ENCODE peak calls at places on chromosomes 12 and 14, in five cellular contexts. N is transverse colon, P is stomach, C is sigmoid colon, W is ovary. X is an unnamed sample.

GRCh38 chr12:112750971-112751370 is 40.6 kb upstream of the RPH3A start:
- DNase-seq in N (no peak), P (no peak), C (no peak), W (no peak), X (no peak)

GRCh38 chr12:131673519-131674265 is 37.2 kb upstream of the SFSWAP start:
- DNase-seq in N (no peak), P (no peak), C (no peak), W (no peak), X (no peak)

GRCh38 chr14:87148655-87149054 is 844.3 kb downstream of the GALC start:
- DNase-seq in N (no peak), P (no peak), C (no peak), W (no peak), X (no peak)

GRCh38 chr14:72594099-72594901 is 299.6 kb downstream of the DPF3 start:
- DNase-seq in N (no peak), P (no peak), C (peak; percentile 39), W (no peak), X (no peak)

GRCh38 chr14:61127099-61127498 is 146.1 kb downstream of the SLC38A6 start:
- DNase-seq in N (no peak), P (no peak), C (no peak), W (no peak), X (no peak)

GRCh38 chr12:9134981-9135628 is 19.4 kb upstream of the A2M start:
- DNase-seq in N (no peak), P (no peak), C (no peak), W (no peak), X (peak; percentile 63)

GRCh38 chr12:123779551-123779950 is 17.4 kb downstream of the DNAH10 start:
- DNase-seq in N (no peak), P (no peak), C (no peak), W (no peak), X (no peak)

GRCh38 chr14:44897844-44898151 is 63.9 kb downstream of the KLHL28 start:
- DNase-seq in N (no peak), P (no peak), C (no peak), W (no peak), X (no peak)

GRCh38 chr14:96092936-96093335 is 53.8 kb downstream of the C14orf132 start:
- DNase-seq in N (no peak), P (no peak), C (no peak), W (no peak), X (peak; percentile 2)

GRCh38 chr12:27462151-27462694 is 15.7 kb downstream of the SMCO2 start:
- DNase-seq in N (no peak), P (no peak), C (no peak), W (no peak), X (no peak)

GRCh38 chr12:89368386-89368785 is 16.1 kb upstream of the DUSP6 start:
- DNase-seq in N (no peak), P (no peak), C (no peak), W (no peak), X (no peak)

GRCh38 chr14:65173973-65174693 is 71.8 kb upstream of the MAX start:
- DNase-seq in N (no peak), P (no peak), C (no peak), W (peak; percentile 48), X (no peak)

GRCh38 chr12:109770861-109771670 is 57.4 kb downstream of the FAM222A start:
- DNase-seq in N (no peak), P (peak; percentile 17), C (peak; percentile 57), W (peak; percentile 36), X (no peak)

GRCh38 chr12:29255061-29255460 is 106.0 kb downstream of the FAR2 start:
- DNase-seq in N (no peak), P (no peak), C (no peak), W (no peak), X (no peak)

GRCh38 chr14:33584698-33585097 is 366.2 kb downstream of the EGLN3 start:
- DNase-seq in N (no peak), P (no peak), C (no peak), W (no peak), X (no peak)

GRCh38 chr14:52402812-52403526 is 88.9 kb downstream of the PTGER2 start:
- DNase-seq in N (peak; percentile 18), P (no peak), C (no peak), W (no peak), X (no peak)

GRCh38 chr12:99386907-99387306 is 260.6 kb upstream of the GARIN6 start:
- DNase-seq in N (no peak), P (no peak), C (no peak), W (no peak), X (no peak)

GRCh38 chr14:28820677-28821076 is 54.1 kb downstream of the FOXG1 start:
- DNase-seq in N (no peak), P (no peak), C (no peak), W (no peak), X (no peak)

GRCh38 chr12:124620606-124621295 is 53.3 kb upstream of the NCOR2 start:
- DNase-seq in N (no peak), P (no peak), C (no peak), W (no peak), X (no peak)

GRCh38 chr14:71682337-71682736 is 249.9 kb upstream of the RGS6 start:
- DNase-seq in N (no peak), P (no peak), C (no peak), W (no peak), X (no peak)

GRCh38 chr14:69614592-69614991 is 3.2 kb downstream of the SUSD6 start:
- DNase-seq in N (peak; percentile 47), P (no peak), C (no peak), W (no peak), X (no peak)

GRCh38 chr12:46585854-46586621 is 213.5 kb upstream of the SLC38A2 start:
- DNase-seq in N (peak; percentile 62), P (peak; percentile 72), C (no peak), W (no peak), X (no peak)
- TF ChIP-seq EP300 in N (no peak), P (no peak), C (no peak), W (no peak), X (no peak)

DNA sequence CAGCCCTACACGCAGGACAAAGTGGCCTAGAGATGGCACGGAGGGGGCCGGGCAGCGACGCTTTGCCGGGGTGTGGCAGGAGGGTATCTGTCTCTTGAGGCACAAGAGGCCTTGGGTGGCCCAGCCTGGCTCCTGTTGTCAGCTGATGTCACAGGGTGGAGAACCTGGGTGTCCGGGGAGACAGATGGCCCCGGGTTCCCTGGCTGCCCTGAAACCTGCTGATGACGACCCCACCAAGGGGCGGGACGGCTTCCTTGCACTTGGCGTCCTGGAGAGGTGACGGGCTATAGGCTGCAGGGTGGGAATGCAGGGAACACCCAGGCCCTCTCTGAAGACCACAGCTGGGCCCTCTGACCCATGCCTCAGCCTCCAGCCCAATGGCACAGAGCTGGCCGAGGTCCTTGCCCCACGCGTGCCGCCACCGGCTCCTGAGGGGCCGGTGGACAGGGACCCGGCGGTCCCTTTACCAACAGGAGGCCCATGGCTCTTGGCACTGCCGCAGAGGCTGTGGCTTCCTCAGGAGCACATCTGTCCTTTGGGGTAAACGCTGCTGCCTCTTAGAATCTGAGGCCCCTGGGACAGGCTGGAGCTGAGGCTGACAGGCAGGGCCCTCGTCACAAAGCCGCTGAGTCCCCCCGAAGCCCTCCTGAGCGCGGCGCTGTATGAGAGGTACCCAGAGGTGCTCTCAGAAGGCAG is 16.4 kb downstream of the TRMT61A start:
- DNase-seq in N (no peak), P (no peak), C (peak; percentile 73), W (peak; percentile 42), X (no peak)
- H3K4me1 ChIP-seq in N (peaks cover 51% of the 10 kb centered on the region), P (peaks cover 85% of the 10 kb centered on the region), C (peaks cover 89% of the 10 kb centered on the region), W (peaks cover 27% of the 10 kb centered on the region), X (peaks cover 50% of the 10 kb centered on the region)

GRCh38 chr12:67426067-67426466 is 156.9 kb downstream of the CAND1 start:
- DNase-seq in N (no peak), P (no peak), C (no peak), W (no peak), X (peak; percentile 40)

GRCh38 chr12:67424784-67425183 is 155.6 kb downstream of the CAND1 start:
- DNase-seq in N (peak; percentile 38), P (no peak), C (no peak), W (no peak), X (no peak)

GRCh38 chr12:67428431-67428830 is 159.3 kb downstream of the CAND1 start:
- DNase-seq in N (no peak), P (no peak), C (no peak), W (no peak), X (no peak)

GRCh38 chr12:67425394-67425793 is 156.2 kb downstream of the CAND1 start:
- DNase-seq in N (peak; percentile 61), P (no peak), C (no peak), W (no peak), X (no peak)

GRCh38 chr12:67427336-67427735 is 158.2 kb downstream of the CAND1 start:
- DNase-seq in N (no peak), P (no peak), C (no peak), W (no peak), X (no peak)
- TF ChIP-seq EP300 in N (no peak), P (no peak), C (no peak), W (no peak), X (no peak)

GRCh38 chr12:104479141-104479662 is 22.5 kb downstream of the CHST11 start:
- DNase-seq in N (no peak), P (no peak), C (no peak), W (no peak), X (no peak)
- H3K4me1 ChIP-seq in N (no peaks in the 10 kb centered on the region), P (peaks cover 8% of the 10 kb centered on the region), C (no peaks in the 10 kb centered on the region), W (no peaks in the 10 kb centered on the region), X (peaks cover 26% of the 10 kb centered on the region)

DNA sequence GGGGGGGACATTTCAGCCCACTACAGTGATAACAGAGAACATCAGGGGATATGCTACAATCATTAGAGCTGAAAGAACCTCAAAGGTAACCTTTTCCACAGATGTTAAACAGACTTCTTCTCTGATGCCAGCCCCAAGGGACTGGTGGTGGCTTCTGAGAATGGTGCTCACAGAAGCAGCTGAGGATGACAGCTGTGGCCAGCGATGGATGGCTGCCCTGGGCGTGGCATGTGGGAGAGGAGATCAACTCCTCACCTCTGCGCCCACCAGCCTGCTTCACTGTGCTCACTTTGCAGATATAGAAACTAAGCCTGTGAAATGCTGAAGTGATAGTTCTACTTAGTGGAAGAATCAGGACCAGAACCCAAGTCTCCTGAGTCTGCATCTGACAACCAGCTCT is 33.0 kb downstream of the FOXN3 start:
- DNase-seq in N (peak; percentile 54), P (no peak), C (peak; percentile 45), W (no peak), X (peak; percentile 33)
- TF ChIP-seq EP300 in N (no peak), P (no peak), C (no peak), W (no peak), X (no peak)

DNA sequence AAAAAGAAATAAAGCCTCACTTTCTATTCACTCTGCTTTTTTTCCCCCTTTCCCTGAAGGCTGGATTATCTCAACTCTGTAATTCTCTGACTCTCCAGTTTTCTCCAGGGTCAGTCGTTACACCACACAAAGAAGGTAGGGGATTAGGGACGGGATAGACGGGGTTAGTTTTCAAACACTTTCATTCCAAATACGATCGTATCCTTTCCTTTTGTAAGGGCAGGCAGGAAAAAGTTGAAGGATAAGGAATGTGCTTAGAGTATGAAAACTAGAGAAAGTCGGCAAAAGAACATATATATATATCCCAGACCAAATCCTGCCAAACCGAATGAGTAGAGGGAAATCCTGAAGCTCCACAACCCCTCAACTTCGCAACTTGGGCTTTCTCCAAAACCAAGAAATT is 581 bp upstream of the ESYT1 start:
- DNase-seq in N (no peak), P (no peak), C (no peak), W (no peak), X (no peak)
- H3K4me1 ChIP-seq in N (peaks cover 28% of the 10 kb centered on the region), P (peaks cover 58% of the 10 kb centered on the region), C (peaks cover 25% of the 10 kb centered on the region), W (peaks cover 9% of the 10 kb centered on the region), X (peaks cover 36% of the 10 kb centered on the region)

DNA sequence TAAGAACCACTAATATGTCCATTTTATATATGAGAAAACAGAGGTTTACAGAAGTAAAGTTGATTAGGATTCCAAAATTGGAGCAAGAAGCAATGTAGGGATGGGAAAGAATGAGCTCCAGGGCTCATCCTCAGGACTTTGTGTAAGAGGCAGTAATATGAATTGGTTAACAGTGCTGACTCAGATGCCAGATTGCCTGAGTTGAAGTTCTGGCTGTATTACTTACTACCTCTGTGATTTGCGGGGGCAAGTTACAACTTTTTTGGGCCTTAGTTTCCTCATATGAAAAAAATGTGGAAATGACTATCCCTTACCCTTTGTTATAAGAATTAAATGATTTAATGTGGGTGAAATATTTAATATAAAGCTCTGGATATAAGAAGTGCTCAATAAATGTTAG is 35.1 kb upstream of the PPP2R5E start:
- DNase-seq in N (no peak), P (no peak), C (no peak), W (no peak), X (no peak)
- TF ChIP-seq EP300 in N (no peak), P (no peak), C (no peak), W (no peak), X (no peak)

X was measured in upper lobe of left lung.